ENCODE peak calls at places on chromosomes 7 and 10, in six cellular contexts. A is choroid plexus epithelial cell, P is mucosa of descending colon, T is dorsolateral prefrontal cortex, K is Peyer's patch, E is mesothelial cell of epicardium. S is an unnamed sample.

GRCh38 chr10:69795242-69795934 is 6.3 kb upstream of the COL13A1 start:
- DNase-seq in K (no peak), A (no peak), E (no peak), P (no peak), T (no peak), S (no peak)

GRCh38 chr10:60801538-60801937 is 23.3 kb downstream of the CDK1 start:
- DNase-seq in P (no peak), A (peak), E (no peak), T (no peak), K (no peak), S (no peak)

GRCh38 chr7:93835684-93836083 is 54.9 kb downstream of the TFPI2 start:
- DNase-seq in A (peak), E (no peak), P (no peak), K (no peak), T (no peak), S (no peak)

GRCh38 chr7:103636153-103636552 is 190.1 kb upstream of the SLC26A5 start:
- DNase-seq in P (no peak), K (no peak), E (no peak), T (no peak), A (peak), S (no peak)

GRCh38 chr10:70508912-70509366 is 30.4 kb downstream of the PALD1 start:
- DNase-seq in E (no peak), P (peak), A (no peak), T (peak), K (no peak), S (no peak)

GRCh38 chr7:149510248-149510647 is 12.6 kb upstream of the ZNF746 start:
- DNase-seq in E (no peak), T (no peak), K (no peak), P (no peak), A (no peak), S (no peak)

GRCh38 chr7:107999814-108000560 is 3.0 kb downstream of the LAMB1 start:
- DNase-seq in P (no peak), T (no peak), A (peak), K (no peak), E (no peak), S (no peak)

GRCh38 chr10:118924493-118924892 is 105.0 kb upstream of the NANOS1 start:
- DNase-seq in E (no peak), A (no peak), P (no peak), K (no peak), T (no peak), S (no peak)

GRCh38 chr7:98286093-98286525 is 4.6 kb downstream of the BRI3 start:
- DNase-seq in K (no peak), T (no peak), E (no peak), P (peak), A (peak), S (no peak)

GRCh38 chr7:132577206-132578049 is 1.2 kb upstream of the PLXNA4 start:
- DNase-seq in T (peak), K (peak), A (peak), E (peak), P (peak), S (peak)

GRCh38 chr7:96126382-96126781 is 195.5 kb downstream of the SLC25A13 start:
- DNase-seq in E (no peak), T (no peak), K (no peak), P (no peak), A (no peak), S (no peak)

GRCh38 chr10:14560274-14560673 is 214.4 kb downstream of the FAM107B start:
- DNase-seq in P (no peak), T (no peak), E (no peak), K (no peak), A (peak), S (no peak)

GRCh38 chr7:81478664-81479063 is 291.2 kb downstream of the HGF start:
- DNase-seq in K (peak), E (no peak), A (no peak), T (no peak), P (peak), S (no peak)

GRCh38 chr7:10797157-10797556 is 176.5 kb upstream of the PHF14 start:
- DNase-seq in A (no peak), T (no peak), E (no peak), K (no peak), P (no peak), S (no peak)

GRCh38 chr7:142880886-142881505 is 4.5 kb downstream of the TRPV6 start:
- DNase-seq in K (no peak), A (peak), T (no peak), P (peak), E (no peak), S (peak)

GRCh38 chr7:18421297-18422004 is 74.1 kb upstream of the HDAC9 start:
- DNase-seq in E (no peak), T (no peak), P (no peak), K (no peak), A (no peak), S (no peak)

GRCh38 chr10:119395287-119396007 is 147.1 kb downstream of the RGS10 start:
- DNase-seq in T (peak), P (no peak), E (no peak), K (peak), A (peak), S (no peak)

GRCh38 chr10:114258274-114258840 is 19.3 kb downstream of the VWA2 start:
- DNase-seq in E (no peak), A (no peak), T (no peak), K (no peak), P (peak), S (no peak)

GRCh38 chr7:69489533-69489932 is 108.7 kb upstream of the AUTS2 start:
- DNase-seq in E (no peak), P (no peak), A (no peak), T (no peak), K (no peak), S (no peak)

GRCh38 chr7:66356277-66356721 is 151.2 kb downstream of the TPST1 start:
- DNase-seq in T (no peak), P (peak), A (no peak), E (no peak), K (no peak), S (no peak)

GRCh38 chr7:105213619-105214018 is 175.1 kb downstream of the SRPK2 start:
- DNase-seq in P (no peak), A (no peak), K (no peak), E (no peak), T (no peak), S (no peak)

GRCh38 chr7:20358762-20359282 is 28.1 kb downstream of the ITGB8 start:
- DNase-seq in A (no peak), K (no peak), T (no peak), P (no peak), E (no peak), S (no peak)

GRCh38 chr7:101553018-101553770 is 75.9 kb downstream of the MYL10 start:
- DNase-seq in E (peak), A (no peak), K (no peak), T (no peak), P (no peak), S (no peak)

GRCh38 chr10:78255796-78256638 is 222.4 kb downstream of the RPS24 start:
- DNase-seq in E (no peak), T (no peak), K (no peak), A (peak), P (peak), S (no peak)

GRCh38 chr10:72691470-72692056 is 380 bp upstream of the MCU start:
- DNase-seq in P (no peak), K (no peak), E (no peak), T (no peak), A (peak), S (no peak)

GRCh38 chr10:4234661-4235060 is 449.7 kb upstream of the KLF6 start:
- DNase-seq in P (no peak), A (peak), K (no peak), T (no peak), E (no peak), S (no peak)

GRCh38 chr10:72308320-72308987 is 34.7 kb downstream of the DDIT4 start:
- DNase-seq in A (peak), E (no peak), K (peak), P (peak), T (no peak), S (no peak)

GRCh38 chr10:125155101-125155500 is 5.3 kb downstream of the CTBP2 start:
- DNase-seq in T (peak), A (no peak), P (peak), E (no peak), K (peak), S (no peak)

GRCh38 chr10:110076559-110077318 is 69.0 kb downstream of the ADD3 start:
- DNase-seq in A (peak), E (no peak), T (no peak), K (no peak), P (peak), S (no peak)

GRCh38 chr10:24790599-24790998 is 66.9 kb upstream of the ARHGAP21 start:
- DNase-seq in K (no peak), P (no peak), A (no peak), T (peak), E (no peak), S (peak)

GRCh38 chr7:22364023-22364422 is 7.1 kb upstream of the RAPGEF5 start:
- DNase-seq in P (no peak), E (no peak), T (no peak), K (no peak), A (no peak), S (no peak)

GRCh38 chr10:14945097-14945496 is 8.8 kb downstream of the DCLRE1C start:
- DNase-seq in E (no peak), A (no peak), P (no peak), T (no peak), K (no peak), S (no peak)

GRCh38 chr7:2629740-2630681 is 1.8 kb upstream of the TTYH3 start:
- DNase-seq in E (no peak), T (no peak), P (peak), A (no peak), K (peak), S (no peak)

GRCh38 chr10:131083915-131084790 is 227.4 kb downstream of the TCERG1L start:
- DNase-seq in P (no peak), A (no peak), E (no peak), K (no peak), T (no peak), S (no peak)

GRCh38 chr7:100568936-100569844 is 4.5 kb downstream of the SAP25 start:
- DNase-seq in T (peak), K (no peak), P (peak), A (peak), E (no peak), S (peak)

GRCh38 chr10:48227213-48227612 is 47.3 kb downstream of the FRMPD2 start:
- DNase-seq in T (no peak), A (no peak), K (no peak), P (no peak), E (no peak), S (no peak)

GRCh38 chr7:152633072-152633471 is 42.9 kb downstream of the XRCC2 start:
- DNase-seq in K (no peak), A (no peak), P (no peak), E (no peak), T (no peak), S (no peak)

GRCh38 chr10:34526758-34527730 is 288.1 kb downstream of the PARD3 start:
- DNase-seq in K (no peak), A (peak), P (peak), E (no peak), T (no peak), S (no peak)

DNA sequence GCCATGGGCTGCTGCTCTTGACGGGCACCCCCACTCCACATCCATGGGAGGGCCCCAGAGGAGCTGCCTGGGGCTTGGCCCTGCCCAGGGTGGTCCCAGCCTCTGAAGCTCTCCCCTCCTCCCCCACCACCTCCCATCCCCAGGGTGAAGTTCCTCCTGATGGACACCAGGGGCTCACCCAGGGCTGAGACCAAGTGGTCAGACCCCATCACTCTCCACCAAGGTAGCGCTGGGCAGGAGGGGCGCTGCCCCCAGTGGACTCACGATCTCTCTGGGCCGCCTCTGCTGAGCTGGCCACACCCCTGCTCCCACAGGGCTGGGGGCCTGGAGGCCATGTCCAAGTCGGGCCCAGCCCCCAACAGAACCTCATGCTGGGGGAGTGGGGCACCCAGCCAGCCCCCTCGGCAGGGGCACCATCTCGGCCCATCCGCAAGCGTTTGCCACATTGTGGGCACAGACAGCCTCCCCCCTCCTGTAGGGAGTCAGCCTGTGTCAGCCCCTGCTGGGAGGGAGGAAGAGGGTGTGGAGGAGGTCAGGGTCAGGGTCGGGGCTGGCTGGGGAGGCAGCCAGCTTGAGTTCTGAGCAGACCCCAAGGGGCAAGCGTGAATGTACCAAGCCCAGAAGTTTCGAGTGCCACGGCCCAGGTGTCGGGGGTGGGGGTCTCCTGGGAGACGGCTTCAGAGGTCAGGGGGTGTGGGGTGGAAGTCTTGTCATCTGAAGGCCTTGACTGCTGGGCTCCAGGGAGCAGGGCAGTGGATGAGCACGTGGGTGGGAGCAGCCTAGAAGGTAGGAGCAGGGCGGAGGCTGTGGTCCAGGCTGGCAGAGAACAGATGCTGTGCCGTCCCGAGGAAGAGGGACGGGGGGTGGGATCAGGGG is 2.8 kb downstream of the UPK3B start:
- DNase-seq in K (no peak), E (no peak), A (peak), T (no peak), P (peak), S (peak)
- TF ChIP-seq CTCF in K (peak), E (peak), A (peak), T (no peak), P (no peak), S (peak)

GRCh38 chr7:120985130-120985758 is 3.3 kb upstream of the CPED1 start:
- DNase-seq in E (no peak), K (no peak), P (no peak), A (no peak), T (no peak), S (no peak)

GRCh38 chr7:120979765-120980499 is 8.6 kb upstream of the CPED1 start:
- DNase-seq in A (no peak), E (no peak), K (no peak), P (no peak), T (no peak), S (no peak)

GRCh38 chr7:120984406-120984805 is 4.1 kb upstream of the CPED1 start:
- DNase-seq in K (no peak), A (no peak), E (no peak), T (no peak), P (no peak), S (no peak)

GRCh38 chr7:120981117-120981516 is 7.4 kb upstream of the CPED1 start:
- DNase-seq in K (no peak), E (no peak), A (no peak), T (no peak), P (no peak), S (no peak)

GRCh38 chr7:120981888-120982615 is 6.5 kb upstream of the CPED1 start:
- DNase-seq in K (no peak), T (no peak), E (no peak), A (peak), P (no peak), S (no peak)
- TF ChIP-seq CTCF in K (no peak), T (no peak), E (no peak), A (peak), P (no peak), S (no peak)

DNA sequence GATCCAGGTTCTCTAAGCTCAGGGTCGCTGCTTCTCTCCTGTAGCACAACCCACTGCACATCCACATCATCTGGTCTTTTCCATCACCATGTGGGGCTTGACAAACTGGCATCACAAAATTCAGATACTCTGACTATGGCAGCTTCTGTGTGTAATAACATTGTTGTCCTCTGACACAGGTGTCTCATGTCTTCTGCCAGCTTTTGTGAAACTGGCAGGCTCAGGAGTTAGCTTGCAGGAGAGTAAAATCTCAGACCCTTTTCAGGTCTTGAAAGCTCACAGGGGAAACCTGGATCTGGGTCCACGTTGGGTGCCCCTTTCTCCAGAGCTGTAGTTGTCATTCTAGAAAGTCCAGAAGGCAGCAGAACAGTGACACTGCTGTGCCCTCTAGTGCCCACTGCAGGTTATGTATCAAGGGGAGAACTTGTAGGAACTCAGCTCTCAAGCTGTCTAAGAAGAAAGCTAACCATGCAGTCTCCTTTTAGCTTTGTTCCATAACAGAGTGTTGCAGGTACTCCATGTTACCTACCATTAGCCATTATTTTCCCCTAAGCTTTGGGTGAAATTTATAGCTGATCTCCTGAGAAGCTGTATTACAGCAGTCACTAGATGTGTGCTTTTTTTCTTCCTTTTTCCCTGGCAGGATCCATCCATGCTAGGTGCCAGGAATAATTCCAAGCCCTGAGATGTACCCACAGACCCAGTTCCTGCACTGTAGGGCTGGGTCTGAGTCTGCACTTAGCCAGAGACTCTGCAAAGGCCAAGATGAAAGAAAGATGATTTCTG is 102.7 kb downstream of the ZNF248 start:
- DNase-seq in K (no peak), T (no peak), P (peak), E (no peak), A (peak), S (no peak)
- TF ChIP-seq CTCF in K (no peak), T (peak), P (peak), E (no peak), A (peak), S (peak)

DNA sequence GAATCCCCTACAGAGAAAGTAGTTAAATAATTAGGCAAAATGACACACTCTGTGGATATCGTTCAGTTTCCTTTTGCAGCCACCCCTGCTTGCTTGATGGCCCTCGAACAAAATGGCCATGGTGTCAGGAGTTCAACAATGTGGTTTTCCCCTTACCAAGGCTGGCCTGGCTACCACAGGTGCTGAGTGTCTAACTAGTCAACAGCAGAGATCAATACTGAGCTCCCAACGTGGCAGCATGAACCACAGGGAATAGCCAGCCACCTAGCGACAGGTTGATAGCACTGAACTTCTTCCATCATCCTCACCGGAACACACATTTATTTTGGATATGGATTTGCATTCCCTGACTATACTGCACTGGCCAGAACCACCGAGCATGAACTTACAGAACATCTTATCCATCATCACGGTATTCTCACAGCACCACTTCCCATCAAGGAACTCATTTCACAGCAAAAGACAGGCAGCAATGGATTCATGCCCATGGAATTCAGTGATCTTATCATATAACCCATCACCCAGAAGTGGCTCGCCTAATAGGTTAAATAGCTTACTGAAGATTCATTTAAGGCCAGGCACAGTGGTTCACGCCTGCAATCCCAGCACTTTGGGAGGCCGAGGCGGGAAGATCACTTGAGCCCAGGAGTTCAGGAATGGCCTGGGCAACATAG is 6.3 kb downstream of the C10orf67 start:
- DNase-seq in A (peak), K (no peak), P (no peak), T (no peak), E (no peak), S (no peak)
- TF ChIP-seq CTCF in A (peak), K (no peak), P (no peak), T (no peak), E (no peak), S (peak)

GRCh38 chr10:99859585-99859984 is 77.1 kb downstream of the ABCC2 start:
- DNase-seq in T (no peak), E (no peak), P (peak), A (peak), K (no peak), S (no peak)
- TF ChIP-seq CTCF in T (no peak), E (no peak), P (no peak), A (peak), K (no peak), S (peak)

DNA sequence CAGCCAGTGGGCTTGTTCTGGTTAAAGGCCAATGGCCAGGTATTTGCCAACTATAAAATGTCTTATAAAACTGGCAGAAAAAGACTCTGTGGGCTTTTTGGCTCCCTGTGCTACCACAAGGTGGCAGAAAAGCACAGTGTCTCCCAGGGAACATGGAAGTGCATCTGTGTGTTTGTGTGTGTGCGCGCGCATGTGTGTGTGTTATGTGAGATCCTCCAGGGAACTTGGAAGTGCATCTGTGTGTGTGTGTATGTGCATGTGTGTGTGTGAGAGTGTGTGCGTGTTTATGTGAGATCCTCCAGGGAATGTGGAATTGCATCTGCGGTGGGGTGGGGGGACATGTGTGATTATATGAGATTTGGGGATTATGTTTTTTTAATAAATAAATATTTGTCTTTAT is 30.2 kb upstream of the ABI1 start:
- DNase-seq in E (no peak), K (no peak), P (peak), T (no peak), A (peak), S (peak)
- TF ChIP-seq CTCF in E (peak), K (peak), P (no peak), T (peak), A (peak), S (peak)

S was measured in neural crest cell.